ENCODE peak calls at places on chromosomes 2 and 18, in four cellular contexts. C is HepG2, U is K562, L is GM12878. G is an unnamed sample.
A peak's percentile ranks its signal among the peaks of the same experiment; 100 is the strongest.

GRCh38 chr2:88198308-88198707 is 28.2 kb downstream of the THNSL2 start:
- DNase-seq in C (no peak), U (no peak), L (no peak), G (no peak)

GRCh38 chr2:156118753-156119416 is 213.6 kb downstream of the NR4A2 start:
- DNase-seq in C (no peak), U (no peak), L (no peak), G (no peak)

GRCh38 chr2:75592028-75592427 is 31.3 kb upstream of the EVA1A start:
- DNase-seq in C (peak; percentile 41), U (no peak), L (no peak), G (no peak)

GRCh38 chr2:101124684-101125366 is 26.4 kb downstream of the TBC1D8 start:
- DNase-seq in C (peak; percentile 96), U (no peak), L (no peak), G (no peak)

GRCh38 chr18:48997985-48998831 is 47.4 kb upstream of the SMAD7 start:
- DNase-seq in C (peak; percentile 45), U (peak; percentile 44), L (no peak), G (peak; percentile 72)

GRCh38 chr2:150341982-150342680 is 145.3 kb downstream of the RND3 start:
- DNase-seq in C (no peak), U (no peak), L (no peak), G (no peak)

GRCh38 chr18:75160315-75160714 is 48.6 kb downstream of the PTGR3 start:
- DNase-seq in C (no peak), U (no peak), L (no peak), G (no peak)

GRCh38 chr2:27322301-27322765 is 564 bp downstream of the MPV17 start:
- DNase-seq in C (no peak), U (no peak), L (no peak), G (peak; percentile 49)

GRCh38 chr2:220144411-220144810 is 517.0 kb downstream of the SLC4A3 start:
- DNase-seq in C (no peak), U (no peak), L (no peak), G (no peak)

GRCh38 chr18:59957957-59958356 is 58.2 kb downstream of the PMAIP1 start:
- DNase-seq in C (peak; percentile 3), U (peak; percentile 71), L (no peak), G (peak; percentile 78)

GRCh38 chr2:148903946-148904345 is 28.9 kb downstream of the KIF5C start:
- DNase-seq in C (no peak), U (no peak), L (no peak), G (no peak)

GRCh38 chr2:224751996-224752698 is 36.0 kb upstream of the CCDC195 start:
- DNase-seq in C (no peak), U (no peak), L (no peak), G (no peak)

GRCh38 chr2:196059491-196059960 is 9.1 kb downstream of the DNAH7 start:
- DNase-seq in C (no peak), U (no peak), L (no peak), G (no peak)

GRCh38 chr2:48205137-48205798 is 299.0 kb upstream of the FBXO11 start:
- DNase-seq in C (peak; percentile 97), U (peak; percentile 23), L (peak; percentile 48), G (no peak)

GRCh38 chr2:166671831-166672230 is 177.8 kb upstream of the SCN7A start:
- DNase-seq in C (no peak), U (no peak), L (no peak), G (no peak)

GRCh38 chr2:42089340-42089925 is 41.6 kb downstream of the PKDCC start:
- DNase-seq in C (peak; percentile 49), U (peak; percentile 85), L (no peak), G (peak; percentile 64)

GRCh38 chr18:12637901-12638633 is 19.8 kb downstream of the SPIRE1 start:
- DNase-seq in C (no peak), U (no peak), L (no peak), G (no peak)

GRCh38 chr2:232772540-232772939 is 3.8 kb downstream of the KCNJ13 start:
- DNase-seq in C (no peak), U (no peak), L (peak; percentile 48), G (no peak)

GRCh38 chr2:37029758-37030157 is 54.4 kb downstream of the HEATR5B start:
- DNase-seq in C (no peak), U (no peak), L (no peak), G (no peak)

GRCh38 chr2:200471324-200471848 is 38.5 kb downstream of the KCTD18 start:
- DNase-seq in C (peak; percentile 32), U (peak; percentile 39), L (peak; percentile 93), G (peak; percentile 71)
- TF ChIP-seq EP300 in C (no peak), U (no peak), L (peak; percentile 89), G (no peak)

DNA sequence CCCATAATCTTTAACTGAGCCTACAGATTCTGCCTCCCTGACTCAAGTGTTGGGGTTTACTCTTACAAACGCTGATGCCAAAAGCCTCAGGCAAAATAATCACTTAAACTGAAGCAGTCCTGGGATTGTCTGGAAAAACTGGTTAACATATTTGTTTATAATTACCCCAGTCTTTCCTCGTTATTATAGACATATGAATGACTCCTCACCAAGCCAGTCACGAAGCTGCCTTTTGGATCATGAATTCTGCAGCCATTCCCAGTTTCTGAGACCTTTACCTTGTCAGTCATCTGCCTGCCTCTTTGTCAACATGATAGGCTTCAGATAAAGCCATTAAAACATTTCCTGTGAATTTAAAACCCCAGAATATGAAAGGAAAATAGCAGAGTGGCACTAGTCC is 46.4 kb downstream of the MREG start:
- DNase-seq in C (no peak), U (no peak), L (no peak), G (peak; percentile 29)
- TF ChIP-seq POLR2AphosphoS5 in C (no peak), U (no peak), L (no peak), G (no peak)

GRCh38 chr2:209495855-209496585 is 72.2 kb downstream of the MAP2 start:
- DNase-seq in C (peak; percentile 86), U (no peak), L (no peak), G (peak; percentile 8)
- H3K9ac ChIP-seq in C (no peak overlapping the region), U (no peak overlapping the region), L (no peak overlapping the region), G (peak overlapping the region; percentile 43)

GRCh38 chr2:189016311-189016830 is 42.2 kb downstream of the COL3A1 start:
- DNase-seq in C (no peak), U (no peak), L (no peak), G (no peak)

GRCh38 chr2:189013677-189014380 is 39.7 kb downstream of the COL3A1 start:
- DNase-seq in C (no peak), U (no peak), L (no peak), G (no peak)

GRCh38 chr2:189014426-189015138 is 40.4 kb downstream of the COL3A1 start:
- DNase-seq in C (no peak), U (no peak), L (no peak), G (no peak)

GRCh38 chr2:189013047-189013446 is 38.9 kb downstream of the COL3A1 start:
- DNase-seq in C (no peak), U (no peak), L (no peak), G (no peak)

DNA sequence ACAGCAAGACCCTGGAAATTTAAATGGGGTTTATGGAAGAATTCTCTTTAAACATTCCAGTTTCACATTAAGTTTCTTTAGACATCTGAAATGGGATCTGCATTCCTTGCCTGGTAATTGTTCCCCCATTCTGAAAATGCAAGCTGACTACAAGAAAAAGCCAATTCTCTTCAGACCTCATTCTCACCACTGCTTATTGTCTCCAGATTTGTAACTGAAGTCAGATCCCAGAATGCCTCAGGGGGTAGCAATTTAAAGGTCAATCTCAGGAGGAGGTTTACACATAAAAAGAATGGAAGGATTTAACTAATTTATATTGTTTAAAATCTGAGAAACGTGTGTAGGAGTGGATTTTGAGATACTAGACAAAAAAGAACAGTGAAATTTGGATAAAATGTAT is 41.2 kb downstream of the COL3A1 start:
- DNase-seq in C (no peak), U (no peak), L (no peak), G (no peak)
- TF ChIP-seq EP300 in C (no peak), U (no peak), L (no peak), G (peak; percentile 7)

GRCh38 chr2:215434447-215435260 is 1.2 kb downstream of the FN1 start:
- DNase-seq in C (no peak), U (no peak), L (no peak), G (no peak)
- TF ChIP-seq POLR2AphosphoS5 in C (no peak), U (no peak), L (no peak), G (no peak)

GRCh38 chr2:69583434-69583833 is 60.1 kb downstream of the AAK1 start:
- DNase-seq in C (no peak), U (no peak), L (no peak), G (no peak)

GRCh38 chr2:69588945-69589344 is 54.6 kb downstream of the AAK1 start:
- DNase-seq in C (peak; percentile 23), U (no peak), L (no peak), G (no peak)

GRCh38 chr2:69588403-69588802 is 55.1 kb downstream of the AAK1 start:
- DNase-seq in C (no peak), U (no peak), L (no peak), G (no peak)

GRCh38 chr2:69584127-69584889 is 59.2 kb downstream of the AAK1 start:
- DNase-seq in C (peak; percentile 17), U (no peak), L (no peak), G (no peak)

DNA sequence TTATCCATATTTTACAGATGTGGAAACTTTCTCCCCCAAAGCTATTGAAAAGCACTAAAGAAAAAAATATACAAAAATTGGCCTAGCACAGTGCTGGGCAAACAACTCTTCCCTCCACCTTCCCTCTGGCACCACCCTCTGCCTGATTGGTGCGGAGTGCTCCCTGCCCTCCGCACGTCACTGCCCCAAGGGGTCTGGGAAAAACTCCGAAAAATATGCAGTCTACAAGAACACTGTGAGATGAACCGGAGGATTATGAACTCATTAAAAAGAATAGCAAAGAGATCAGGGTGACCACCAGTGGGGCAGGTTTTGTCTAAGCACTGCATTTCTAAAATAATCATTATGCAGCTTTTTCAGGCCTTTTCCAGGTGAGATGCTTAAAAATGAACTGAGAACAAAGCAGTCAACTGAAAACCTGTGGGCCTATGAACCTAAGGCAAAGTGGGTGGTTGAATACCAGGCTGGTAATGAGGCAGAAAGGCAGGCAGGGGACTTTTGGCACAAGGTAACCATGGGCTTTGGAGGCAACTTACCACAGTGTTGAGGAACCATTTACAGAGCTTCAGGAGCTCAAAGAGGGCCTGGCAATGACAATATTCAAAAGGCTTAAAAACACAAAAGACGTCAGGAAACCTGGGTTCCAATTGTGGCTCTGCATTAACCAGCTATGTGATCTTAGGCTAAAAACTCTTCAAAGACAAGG is 57.5 kb downstream of the AAK1 start:
- DNase-seq in C (no peak), U (no peak), L (no peak), G (no peak)
- H3K9ac ChIP-seq in C (no peak overlapping the region), U (no peak overlapping the region), L (no peak overlapping the region), G (no peak overlapping the region)

DNA sequence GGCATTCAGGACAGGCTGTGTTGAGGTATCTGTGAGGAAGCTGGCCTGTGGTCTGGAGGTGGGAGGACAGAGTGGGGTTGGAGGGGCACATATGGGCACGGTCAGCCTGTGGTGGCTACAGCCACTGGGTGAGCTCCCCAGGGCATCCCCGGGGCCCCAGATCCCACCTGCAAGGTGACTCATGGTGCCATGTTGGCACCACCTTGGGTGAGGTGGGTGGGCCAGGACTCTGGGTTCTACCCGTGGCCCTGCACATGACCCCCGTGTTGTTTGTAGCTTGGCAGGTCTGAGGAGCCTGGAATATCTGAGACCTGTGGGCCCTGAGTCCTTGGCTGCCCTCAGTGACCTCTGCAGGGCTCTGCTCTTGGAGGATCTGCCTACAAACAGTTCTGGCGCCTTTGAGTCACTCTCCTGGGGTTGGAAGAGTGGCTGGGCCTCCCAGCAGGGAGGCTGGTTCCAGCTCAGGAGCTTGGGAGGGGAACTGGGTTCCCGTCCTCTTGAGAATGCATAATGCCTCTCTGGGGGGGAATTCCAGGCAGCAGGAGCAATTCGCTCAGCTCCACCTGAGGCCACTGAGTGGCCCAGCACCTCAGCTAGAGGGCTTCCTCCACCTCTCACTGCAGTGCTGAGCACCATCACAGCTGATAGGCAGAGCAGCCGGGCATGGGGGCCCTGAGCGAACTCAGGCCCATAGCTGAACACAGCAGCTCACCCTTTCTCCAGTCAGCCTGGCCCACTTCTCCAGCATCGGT is 105.1 kb downstream of the DYSF start:
- DNase-seq in C (no peak), U (no peak), L (no peak), G (no peak)
- TF ChIP-seq EP300 in C (no peak), U (no peak), L (no peak), G (no peak)

G was measured in SK-N-SH.